ENCODE peak calls at places on chromosomes 16 and 17, in eight cellular contexts. Z, S, Q, K, F, Y, W and I are unnamed samples. For H3K4me1, the result is how much of the 10 kb centered on the place peaks cover.

GRCh38 chr17:82217530-82218204 is 5.0 kb upstream of the CCDC57 start:
- DNase-seq in Z (peak), S (no peak), Q (peak), K (no peak), F (no peak), Y (peak), W (peak), I (no peak)

GRCh38 chr17:2025622-2026309 is 632 bp upstream of the RTN4RL1 start:
- DNase-seq in Z (peak), S (peak), Q (peak), K (no peak), F (peak), Y (peak), W (peak), I (no peak)

GRCh38 chr16:88940196-88941050 is 36.6 kb downstream of the CBFA2T3 start:
- DNase-seq in Z (peak), S (no peak), Q (no peak), K (no peak), F (peak), Y (no peak), W (no peak), I (no peak)

GRCh38 chr17:22278302-22279275 is 586.3 kb downstream of the KCNJ18 start:
- DNase-seq in Z (no peak), S (no peak), Q (no peak), K (no peak), F (no peak), Y (peak), W (no peak), I (no peak)

GRCh38 chr16:49023095-49023494 is 258.5 kb downstream of the CBLN1 start:
- DNase-seq in Z (peak), S (no peak), Q (no peak), K (no peak), F (no peak), Y (no peak), W (peak), I (no peak)

GRCh38 chr17:75813081-75814020 is 28.7 kb downstream of the UNK start:
- DNase-seq in Z (no peak), S (no peak), Q (no peak), K (no peak), F (no peak), Y (no peak), W (no peak), I (no peak)

GRCh38 chr17:45320349-45320930 is 3.6 kb upstream of the MAP3K14 start:
- DNase-seq in Z (peak), S (no peak), Q (no peak), K (no peak), F (no peak), Y (no peak), W (peak), I (no peak)

GRCh38 chr16:27781195-27781524 is 231.2 kb downstream of the KATNIP start:
- DNase-seq in Z (peak), S (no peak), Q (peak), K (no peak), F (no peak), Y (no peak), W (no peak), I (no peak)

GRCh38 chr16:58859958-58860669 is 126.0 kb upstream of the GOT2 start:
- DNase-seq in Z (no peak), S (no peak), Q (no peak), K (no peak), F (no peak), Y (no peak), W (no peak), I (no peak)

GRCh38 chr17:7146115-7146514 is 31.5 kb upstream of the ASGR2 start:
- DNase-seq in Z (no peak), S (no peak), Q (no peak), K (no peak), F (peak), Y (no peak), W (no peak), I (no peak)

GRCh38 chr16:6335072-6335471 is 997.6 kb upstream of the RBFOX1 start:
- DNase-seq in Z (peak), S (no peak), Q (no peak), K (no peak), F (peak), Y (no peak), W (no peak), I (no peak)

GRCh38 chr17:2022647-2023046 is 2.5 kb downstream of the RTN4RL1 start:
- DNase-seq in Z (no peak), S (no peak), Q (no peak), K (no peak), F (no peak), Y (peak), W (no peak), I (peak)

GRCh38 chr17:76700627-76701470 is 9.9 kb downstream of the MXRA7 start:
- DNase-seq in Z (peak), S (peak), Q (peak), K (no peak), F (peak), Y (no peak), W (peak), I (peak)

GRCh38 chr17:2695243-2695960 is 16.2 kb downstream of the CLUH start:
- DNase-seq in Z (no peak), S (no peak), Q (no peak), K (no peak), F (no peak), Y (peak), W (no peak), I (no peak)

GRCh38 chr17:16911141-16911937 is 60.6 kb downstream of the TNFRSF13B start:
- DNase-seq in Z (no peak), S (no peak), Q (peak), K (no peak), F (no peak), Y (no peak), W (no peak), I (no peak)

GRCh38 chr16:84806256-84806889 is 13.4 kb upstream of the CRISPLD2 start:
- DNase-seq in Z (peak), S (no peak), Q (peak), K (no peak), F (no peak), Y (no peak), W (peak), I (no peak)

GRCh38 chr17:19470529-19471261 is 59.7 kb downstream of the RNF112 start:
- DNase-seq in Z (peak), S (peak), Q (peak), K (no peak), F (peak), Y (no peak), W (peak), I (no peak)

GRCh38 chr17:13428611-13429042 is 173.1 kb downstream of the HS3ST3A1 start:
- DNase-seq in Z (peak), S (no peak), Q (no peak), K (no peak), F (no peak), Y (no peak), W (no peak), I (no peak)

GRCh38 chr16:1379863-1380174 is 28.1 kb downstream of the GNPTG start:
- DNase-seq in Z (no peak), S (no peak), Q (no peak), K (no peak), F (no peak), Y (no peak), W (no peak), I (no peak)

GRCh38 chr16:29745853-29746345 is at the start of gene C16orf54:
- DNase-seq in Z (no peak), S (peak), Q (no peak), K (peak), F (no peak), Y (peak), W (no peak), I (peak)

GRCh38 chr17:71441098-71441497 is 679.7 kb upstream of the SOX9 start:
- DNase-seq in Z (peak), S (no peak), Q (peak), K (no peak), F (no peak), Y (no peak), W (peak), I (no peak)

GRCh38 chr16:188674-189073 is 8.4 kb downstream of the HBQ1 start:
- DNase-seq in Z (no peak), S (no peak), Q (no peak), K (no peak), F (no peak), Y (no peak), W (no peak), I (no peak)

GRCh38 chr17:78737332-78737731 is 44.7 kb downstream of the CYTH1 start:
- DNase-seq in Z (peak), S (no peak), Q (peak), K (no peak), F (no peak), Y (no peak), W (peak), I (no peak)
- H3K4me3 ChIP-seq in Z (no peak), S (no peak), Q (no peak), K (no peak), F (no peak), Y (peak), W (no peak), I (peak)

GRCh38 chr17:50581316-50581715 is 20.8 kb downstream of the CACNA1G start:
- DNase-seq in Z (no peak), S (no peak), Q (no peak), K (no peak), F (no peak), Y (no peak), W (no peak), I (no peak)
- H3K4me1 ChIP-seq in Z (under half), S (under half), Q (half or more), K (under half), F (under half), Y (under half), W (under half), I (under half)

GRCh38 chr17:8695916-8696415 is 48.7 kb downstream of the CCDC42 start:
- DNase-seq in Z (no peak), S (no peak), Q (peak), K (no peak), F (no peak), Y (no peak), W (no peak), I (no peak)

GRCh38 chr17:8693328-8693727 is 51.3 kb downstream of the CCDC42 start:
- DNase-seq in Z (no peak), S (no peak), Q (no peak), K (no peak), F (no peak), Y (no peak), W (no peak), I (no peak)

GRCh38 chr17:8695241-8695640 is 49.4 kb downstream of the CCDC42 start:
- DNase-seq in Z (no peak), S (no peak), Q (peak), K (no peak), F (no peak), Y (no peak), W (no peak), I (no peak)

GRCh38 chr17:8696456-8696855 is 48.2 kb downstream of the CCDC42 start:
- DNase-seq in Z (no peak), S (no peak), Q (peak), K (no peak), F (no peak), Y (no peak), W (peak), I (no peak)

GRCh38 chr17:8692916-8693315 is 51.7 kb downstream of the CCDC42 start:
- DNase-seq in Z (no peak), S (no peak), Q (peak), K (no peak), F (no peak), Y (no peak), W (no peak), I (no peak)
- H3K27ac ChIP-seq in Z (no peak), S (no peak), Q (no peak), K (no peak), F (no peak), Y (no peak), W (no peak), I (no peak)

GRCh38 chr17:20702692-20703091 is 123.2 kb downstream of the CDRT15L2 start:
- DNase-seq in Z (no peak), S (no peak), Q (no peak), K (no peak), F (no peak), Y (no peak), W (no peak), I (no peak)

GRCh38 chr17:20706752-20707372 is 127.3 kb downstream of the CDRT15L2 start:
- DNase-seq in Z (peak), S (no peak), Q (no peak), K (no peak), F (no peak), Y (no peak), W (no peak), I (no peak)

GRCh38 chr17:20703781-20704180 is 124.3 kb downstream of the CDRT15L2 start:
- DNase-seq in Z (no peak), S (no peak), Q (no peak), K (no peak), F (no peak), Y (no peak), W (no peak), I (no peak)
- H3K4me3 ChIP-seq in Z (no peak), S (no peak), Q (no peak), K (no peak), F (no peak), Y (no peak), W (no peak), I (no peak)